ENCODE peak calls at places on chromosomes 13 and 19, in six cellular contexts. J is pancreas, G is GM12878, E is right cardiac atrium, N is foreskin keratinocyte, O is upper lobe of right lung. Q is an unnamed sample.

GRCh38 chr19:50729894-50730293 is 6.7 kb downstream of the CLEC11A start:
- ATAC-seq in N (no peak), J (no peak), O (no peak), G (no peak), E (no peak), Q (no peak)

GRCh38 chr19:49335784-49336481 is 727 bp downstream of the CD37 start:
- ATAC-seq in E (no peak), J (no peak), O (no peak), N (no peak), G (peak; percentile 5), Q (no peak)

GRCh38 chr13:95523598-95523997 is 28.9 kb upstream of the CLDN10 start:
- ATAC-seq in E (no peak), O (no peak), J (no peak), G (no peak), N (no peak), Q (no peak)

GRCh38 chr19:49552749-49553148 is 24.9 kb downstream of the RCN3 start:
- ATAC-seq in G (no peak), N (no peak), O (no peak), E (no peak), J (no peak), Q (no peak)

GRCh38 chr13:44573790-44574465 is 2.2 kb downstream of the TSC22D1 start:
- ATAC-seq in J (no peak), N (peak; percentile 3), O (no peak), E (no peak), G (peak; percentile 26), Q (no peak)

GRCh38 chr13:48233886-48234488 is 981 bp downstream of the ITM2B start:
- ATAC-seq in J (peak; percentile 5), E (no peak), N (no peak), O (no peak), G (peak; percentile 29), Q (no peak)

GRCh38 chr13:31663880-31664585 is 75.3 kb upstream of the RXFP2 start:
- ATAC-seq in J (no peak), O (no peak), N (no peak), E (no peak), G (no peak), Q (no peak)

GRCh38 chr13:30466841-30467252 is 1.1 kb upstream of the HMGB1 start:
- ATAC-seq in E (no peak), J (no peak), N (no peak), O (no peak), G (peak; percentile 37), Q (no peak)

GRCh38 chr13:100139822-100140221 is 50.9 kb downstream of the PCCA start:
- ATAC-seq in E (no peak), O (no peak), J (no peak), G (no peak), N (no peak), Q (no peak)

GRCh38 chr13:58884353-58884752 is 1252.8 kb downstream of the PCDH17 start:
- ATAC-seq in O (no peak), E (no peak), G (no peak), N (no peak), J (no peak), Q (no peak)

GRCh38 chr13:32278456-32278855 is 36.7 kb downstream of the ZAR1L start:
- ATAC-seq in J (no peak), E (no peak), G (peak; percentile 48), O (no peak), N (peak; percentile 61), Q (no peak)

GRCh38 chr19:41604831-41605230 is 22.0 kb downstream of the CEACAM4 start:
- ATAC-seq in G (no peak), J (no peak), N (no peak), E (no peak), O (no peak), Q (no peak)

GRCh38 chr13:99956473-99957349 is 14.9 kb downstream of the ZIC5 start:
- ATAC-seq in O (peak; percentile 28), N (peak; percentile 23), G (no peak), E (peak; percentile 20), J (peak; percentile 30), Q (no peak)

GRCh38 chr13:38415233-38415632 is 65.6 kb downstream of the UFM1 start:
- ATAC-seq in N (peak; percentile 41), J (no peak), O (peak; percentile 23), E (peak; percentile 86), G (peak; percentile 95), Q (no peak)

GRCh38 chr13:76848596-76848995 is 37.6 kb downstream of the KCTD12 start:
- ATAC-seq in E (peak; percentile 38), J (no peak), O (peak; percentile 73), G (no peak), N (no peak), Q (peak; percentile 46)

GRCh38 chr13:75715598-75716523 is 79.7 kb downstream of the LMO7 start:
- ATAC-seq in O (no peak), N (peak; percentile 37), G (peak; percentile 96), J (no peak), E (no peak), Q (no peak)

GRCh38 chr13:75725784-75726183 is 89.7 kb downstream of the LMO7 start:
- ATAC-seq in N (no peak), J (peak; percentile 28), G (no peak), O (peak; percentile 58), E (no peak), Q (no peak)

GRCh38 chr13:97194473-97194872 is 27.7 kb upstream of the MBNL2 start:
- ATAC-seq in E (no peak), J (no peak), G (no peak), N (peak; percentile 84), O (peak; percentile 54), Q (no peak)

GRCh38 chr19:9362905-9363304 is at the start of gene ZNF177:
- ATAC-seq in N (no peak), E (peak; percentile 19), G (no peak), J (no peak), O (no peak), Q (no peak)

GRCh38 chr19:11151181-11151580 is 4.4 kb downstream of the SPC24 start:
- ATAC-seq in E (no peak), J (no peak), O (no peak), G (no peak), N (no peak), Q (no peak)

GRCh38 chr13:111248822-111249221 is 71.6 kb upstream of the TEX29 start:
- ATAC-seq in N (no peak), G (no peak), E (no peak), J (peak; percentile 59), O (no peak), Q (no peak)

GRCh38 chr13:86193281-86193680 is 394.1 kb upstream of the SLITRK6 start:
- ATAC-seq in O (no peak), E (no peak), G (no peak), J (no peak), N (no peak), Q (no peak)

GRCh38 chr13:27942972-27943371 is 23.2 kb downstream of the PDX1 start:
- ATAC-seq in N (no peak), O (no peak), E (no peak), J (no peak), G (no peak), Q (no peak)

GRCh38 chr19:50416815-50417137 is 2.0 kb upstream of the SPIB start:
- ATAC-seq in O (no peak), J (peak; percentile 13), E (no peak), N (no peak), G (no peak), Q (no peak)

GRCh38 chr19:5891938-5892771 is 11.4 kb downstream of the NDUFA11 start:
- ATAC-seq in O (peak; percentile 71), E (peak; percentile 39), G (peak; percentile 76), J (peak; percentile 57), N (peak; percentile 4), Q (peak; percentile 68)

GRCh38 chr13:37492741-37493514 is 105.6 kb downstream of the POSTN start:
- ATAC-seq in E (no peak), N (peak; percentile 11), G (no peak), J (no peak), O (no peak), Q (no peak)

GRCh38 chr13:98489446-98490194 is 87.3 kb downstream of the STK24 start:
- ATAC-seq in G (peak; percentile 17), J (no peak), E (no peak), O (no peak), N (no peak), Q (no peak)

GRCh38 chr13:98490195-98490771 is 86.6 kb downstream of the STK24 start:
- ATAC-seq in O (no peak), G (no peak), N (no peak), E (no peak), J (no peak), Q (peak; percentile 5)

GRCh38 chr13:98492335-98493034 is 84.4 kb downstream of the STK24 start:
- ATAC-seq in N (no peak), O (no peak), J (no peak), E (no peak), G (no peak), Q (no peak)

GRCh38 chr13:98488736-98489135 is 88.2 kb downstream of the STK24 start:
- ATAC-seq in J (no peak), E (no peak), N (no peak), O (no peak), G (peak; percentile 63), Q (no peak)

DNA sequence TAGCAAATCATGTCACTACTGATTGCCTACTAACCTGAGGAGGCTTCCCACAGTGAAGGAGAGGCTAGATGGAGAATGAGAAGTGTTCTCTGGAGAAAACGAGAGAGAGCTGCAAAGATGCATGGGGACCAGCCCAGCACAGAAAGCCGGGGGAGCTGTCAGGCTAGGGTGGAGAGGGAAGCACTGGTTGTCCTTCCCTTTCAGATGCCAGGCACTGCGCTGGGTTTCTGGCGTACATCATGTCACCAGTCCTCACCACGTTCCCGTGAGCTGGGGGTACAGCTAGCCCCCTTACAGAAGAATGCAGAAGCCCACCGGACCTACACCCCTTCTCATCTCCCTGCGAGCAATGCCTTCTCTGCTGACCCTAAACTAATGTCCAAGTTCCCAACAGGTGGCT is 86.0 kb downstream of the STK24 start:
- ATAC-seq in J (no peak), O (no peak), N (no peak), G (no peak), E (no peak), Q (no peak)
- H3K27ac ChIP-seq in J (no peak overlapping the region), O (no peak overlapping the region), N (no peak overlapping the region), G (no peak overlapping the region), E (no peak overlapping the region), Q (no peak overlapping the region)

GRCh38 chr13:26185720-26186119 is 36.4 kb downstream of the RNF6 start:
- ATAC-seq in G (peak; percentile 4), N (no peak), O (no peak), E (no peak), J (peak; percentile 7), Q (peak; percentile 5)
- H3K27ac ChIP-seq in G (peak overlapping the region; percentile 39), N (no peak overlapping the region), O (peak overlapping the region; percentile 84), E (peak overlapping the region; percentile 55), J (peak overlapping the region; percentile 71), Q (peak overlapping the region; percentile 80)

DNA sequence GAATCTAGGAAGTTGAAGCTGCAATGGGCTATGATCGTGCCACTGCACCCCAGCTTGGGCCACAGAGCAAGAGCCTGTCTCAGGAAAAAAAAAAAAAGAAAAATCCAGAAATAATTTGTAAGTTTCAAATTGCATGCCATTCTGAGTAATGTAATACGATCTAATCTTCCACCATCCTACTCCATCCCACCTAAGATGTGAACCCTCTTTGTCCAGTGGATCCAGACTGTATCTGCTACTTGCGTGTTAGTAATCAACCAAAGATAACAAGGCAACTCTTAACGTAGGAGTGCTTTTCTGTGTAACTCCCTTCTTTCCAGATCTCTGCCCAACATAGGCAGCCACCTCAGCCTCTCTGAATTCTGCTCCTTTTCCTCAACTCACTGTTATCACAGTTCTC is 24.3 kb downstream of the RFC3 start:
- ATAC-seq in G (no peak), O (no peak), J (no peak), N (no peak), E (no peak), Q (no peak)
- H3K27ac ChIP-seq in G (no peak overlapping the region), O (no peak overlapping the region), J (no peak overlapping the region), N (no peak overlapping the region), E (no peak overlapping the region), Q (no peak overlapping the region)

GRCh38 chr19:15286688-15287355 is 45.5 kb downstream of the BRD4 start:
- ATAC-seq in E (no peak), N (no peak), G (peak; percentile 59), J (no peak), O (no peak), Q (no peak)
- H3K27ac ChIP-seq in E (no peak overlapping the region), N (no peak overlapping the region), G (peak overlapping the region; percentile 65), J (no peak overlapping the region), O (no peak overlapping the region), Q (no peak overlapping the region)